ENCODE peak calls at places on chromosome 17, in five cellular contexts. H is left ventricle myocardium inferior, B is coronary artery, E is AG10803, K is GM12864. A is an unnamed sample.

GRCh38 chr17:63478814-63479494 is 2.1 kb downstream of the ACE start:
- DNase-seq in E (peak; percentile 95), H (peak; percentile 72), B (peak; percentile 53), K (peak; percentile 37), A (peak; percentile 95)

GRCh38 chr17:31552568-31552967 is 161.1 kb downstream of the RAB11FIP4 start:
- DNase-seq in H (no peak), E (no peak), B (no peak), K (no peak), A (no peak)

GRCh38 chr17:13204607-13205237 is 186.9 kb upstream of the ELAC2 start:
- DNase-seq in B (no peak), K (no peak), H (no peak), E (peak; percentile 1), A (no peak)

GRCh38 chr17:44906987-44907681 is 7.9 kb upstream of the EFTUD2 start:
- DNase-seq in H (no peak), B (no peak), K (no peak), E (no peak), A (peak; percentile 14)

GRCh38 chr17:43984521-43984920 is 19.9 kb upstream of the NAGS start:
- DNase-seq in B (no peak), H (no peak), E (no peak), K (no peak), A (no peak)

GRCh38 chr17:61581611-61582349 is 9.2 kb downstream of the NACA2 start:
- DNase-seq in E (no peak), B (no peak), H (no peak), K (no peak), A (no peak)

GRCh38 chr17:38320482-38320881 is 23.3 kb downstream of the GPR179 start:
- DNase-seq in E (no peak), K (no peak), B (peak; percentile 17), H (no peak), A (no peak)

GRCh38 chr17:42774066-42774750 is 959 bp downstream of the VPS25 start:
- DNase-seq in H (no peak), B (no peak), E (peak; percentile 49), K (no peak), A (peak; percentile 41)

GRCh38 chr17:19753661-19754463 is 5.8 kb upstream of the ALDH3A1 start:
- DNase-seq in H (no peak), K (no peak), B (no peak), E (peak; percentile 31), A (no peak)

GRCh38 chr17:63419949-63420867 is 25.9 kb downstream of the CYB561 start:
- DNase-seq in B (no peak), H (no peak), E (no peak), K (no peak), A (no peak)

GRCh38 chr17:80261895-80262279 is 1.2 kb downstream of the RNF213 start:
- DNase-seq in E (no peak), K (no peak), B (no peak), H (no peak), A (no peak)

GRCh38 chr17:42706732-42707131 is 24.4 kb downstream of the CNTNAP1 start:
- DNase-seq in E (no peak), K (no peak), B (no peak), H (no peak), A (no peak)

GRCh38 chr17:38451030-38451839 is 23.0 kb downstream of the ARHGAP23 start:
- DNase-seq in K (no peak), E (peak; percentile 89), H (peak; percentile 65), B (no peak), A (peak; percentile 82)

GRCh38 chr17:70332356-70332755 is 163.0 kb downstream of the KCNJ2 start:
- DNase-seq in E (no peak), H (no peak), K (no peak), B (no peak), A (no peak)

GRCh38 chr17:71900830-71901229 is 220.0 kb upstream of the SOX9 start:
- DNase-seq in B (no peak), K (no peak), H (no peak), E (no peak), A (peak; percentile 32)

GRCh38 chr17:75010683-75011406 is 1.6 kb upstream of the MRPL58 start:
- DNase-seq in E (no peak), B (no peak), H (peak; percentile 54), K (no peak), A (peak; percentile 65)

GRCh38 chr17:48992433-48992832 is 4.8 kb upstream of the IGF2BP1 start:
- DNase-seq in B (no peak), H (no peak), E (no peak), K (no peak), A (no peak)

GRCh38 chr17:81340606-81341346 is 45.7 kb upstream of the SLC38A10 start:
- DNase-seq in H (no peak), K (no peak), B (no peak), E (no peak), A (peak; percentile 42)

GRCh38 chr17:81338301-81339179 is 43.4 kb upstream of the SLC38A10 start:
- DNase-seq in B (no peak), H (no peak), K (no peak), E (no peak), A (no peak)

GRCh38 chr17:81339502-81340296 is 44.6 kb upstream of the SLC38A10 start:
- DNase-seq in H (no peak), B (no peak), E (no peak), K (no peak), A (no peak)

GRCh38 chr17:81337449-81337848 is 42.3 kb upstream of the SLC38A10 start:
- DNase-seq in B (no peak), E (no peak), K (no peak), H (no peak), A (no peak)

GRCh38 chr17:81339180-81339501 is 44.0 kb upstream of the SLC38A10 start:
- DNase-seq in H (no peak), K (no peak), E (no peak), B (no peak), A (no peak)
- H3K4me3 ChIP-seq in H (no peak overlapping the region), K (no peak overlapping the region), E (no peak overlapping the region), B (no peak overlapping the region), A (no peak overlapping the region)

GRCh38 chr17:34397265-34397664 is 34.2 kb upstream of the CCL1 start:
- DNase-seq in B (no peak), H (no peak), K (no peak), E (no peak), A (no peak)
- TF ChIP-seq CTCF in B (no peak), H (no peak), K (no peak), E (no peak), A (no peak)

GRCh38 chr17:37148171-37148570 is 199.4 kb downstream of the AATF start:
- DNase-seq in B (no peak), H (no peak), E (no peak), K (no peak), A (peak; percentile 66)

GRCh38 chr17:37147301-37147812 is 198.6 kb downstream of the AATF start:
- DNase-seq in H (no peak), E (no peak), K (peak; percentile 27), B (no peak), A (peak; percentile 58)

GRCh38 chr17:37142294-37142944 is 193.7 kb downstream of the AATF start:
- DNase-seq in H (no peak), K (no peak), E (no peak), B (no peak), A (no peak)

DNA sequence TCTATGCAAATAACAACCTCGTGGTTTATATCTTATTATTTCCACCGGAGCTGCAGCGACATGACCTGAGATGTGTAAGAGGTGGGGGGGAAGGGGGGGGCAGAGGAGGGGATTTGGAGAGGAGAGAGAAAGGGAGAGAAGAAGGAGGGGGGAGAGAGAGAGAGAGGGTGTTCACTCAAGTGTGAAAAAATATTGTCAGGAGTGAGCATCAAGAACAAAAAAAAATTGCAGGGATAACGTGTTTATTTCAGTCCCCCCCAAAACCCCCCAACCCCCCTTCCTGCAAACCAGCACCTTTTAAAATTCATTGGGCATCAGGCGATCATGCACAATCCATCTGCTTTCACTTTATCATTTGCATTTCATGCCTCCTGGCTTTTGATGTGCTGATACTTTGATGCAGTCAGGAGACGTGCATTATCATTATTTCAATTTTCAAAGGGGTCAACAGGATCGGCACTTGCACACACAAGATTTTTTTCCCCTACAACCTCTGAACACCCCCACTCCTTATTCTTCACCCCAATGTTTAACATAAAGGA is 197.9 kb downstream of the AATF start:
- DNase-seq in B (no peak), E (no peak), H (no peak), K (no peak), A (no peak)
- H3K4me3 ChIP-seq in B (no peak overlapping the region), E (no peak overlapping the region), H (no peak overlapping the region), K (no peak overlapping the region), A (no peak overlapping the region)

DNA sequence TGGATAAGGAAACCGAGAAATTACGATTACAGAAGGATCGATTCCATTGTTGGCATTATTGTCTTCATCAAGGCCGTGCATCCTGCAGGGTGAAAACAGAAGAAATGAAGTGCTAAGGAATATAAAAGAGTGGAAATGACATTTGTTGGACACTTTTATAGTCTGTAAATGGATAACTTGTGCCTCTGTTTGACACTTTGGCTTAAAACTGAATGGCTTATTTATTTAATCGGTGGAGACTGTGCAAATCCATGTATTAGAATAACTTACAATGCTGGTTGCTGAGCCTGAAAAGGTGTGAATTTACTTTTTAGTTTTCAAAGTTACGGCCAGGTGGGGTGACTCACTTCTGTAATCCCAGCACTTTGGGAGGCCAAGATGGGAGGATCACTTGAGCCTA is 31.4 kb downstream of the ITGB3 start:
- DNase-seq in K (no peak), H (no peak), E (no peak), B (no peak), A (no peak)
- TF ChIP-seq CTCF in K (no peak), H (no peak), E (no peak), B (no peak), A (no peak)

GRCh38 chr17:57577751-57578607 is 167.1 kb downstream of the CCDC182 start:
- DNase-seq in K (no peak), H (peak; percentile 35), E (peak; percentile 65), B (no peak), A (peak; percentile 78)
- H3K4me3 ChIP-seq in K (no peak overlapping the region), H (peak overlapping the region; percentile 41), E (peak overlapping the region; percentile 44), B (peak overlapping the region; percentile 47), A (peak overlapping the region; percentile 53)

GRCh38 chr17:2170023-2170422 is 115.1 kb downstream of the HIC1 start:
- DNase-seq in E (no peak), H (no peak), B (no peak), K (peak; percentile 35), A (no peak)
- TF ChIP-seq CTCF in E (no peak), H (no peak), B (no peak), K (peak; percentile 78), A (peak; percentile 43)

GRCh38 chr17:67246398-67246647 is 1.3 kb upstream of the HELZ start:
- DNase-seq in E (no peak), K (no peak), B (no peak), H (no peak), A (peak; percentile 44)
- H3K4me3 ChIP-seq in E (peak overlapping the region; percentile 82), K (peak overlapping the region; percentile 96), B (peak overlapping the region; percentile 88), H (peak overlapping the region; percentile 99), A (peak overlapping the region; percentile 90)